ENCODE peak calls at places on chromosomes 1 and 21, in five cellular contexts. M is K562, E is WTC11, B is A549, O is GM12878. X is an unnamed sample.

GRCh38 chr1:15008783-15009709 is 144.5 kb upstream of the TMEM51 start:
- DNase-seq in M (no peak), E (no peak), O (no peak), B (no peak), X (no peak)

GRCh38 chr1:12477936-12478611 is 139.9 kb downstream of the DHRS3 start:
- DNase-seq in O (no peak), B (peak; percentile 49), M (peak; percentile 99), E (no peak), X (peak; percentile 99)

GRCh38 chr1:58976294-58976693 is 192.4 kb upstream of the JUN start:
- DNase-seq in E (no peak), B (no peak), M (no peak), O (no peak), X (no peak)

GRCh38 chr1:90761781-90762589 is 44.9 kb upstream of the BARHL2 start:
- DNase-seq in E (no peak), B (no peak), O (no peak), M (no peak), X (no peak)

GRCh38 chr1:174090476-174090875 is 68.3 kb upstream of the RC3H1 start:
- DNase-seq in O (no peak), E (no peak), B (no peak), M (no peak), X (no peak)

GRCh38 chr1:975896-976683 is 5.8 kb downstream of the PERM1 start:
- DNase-seq in E (peak; percentile 74), O (no peak), B (peak; percentile 80), M (peak; percentile 51), X (peak; percentile 39)

GRCh38 chr1:23814016-23814415 is 11.2 kb downstream of the HMGCL start:
- DNase-seq in E (no peak), O (no peak), B (no peak), M (no peak), X (no peak)

GRCh38 chr21:33640697-33641338 is 723 bp downstream of the CRYZL1 start:
- DNase-seq in B (no peak), E (no peak), M (peak; percentile 55), O (no peak), X (no peak)

GRCh38 chr1:195026792-195027191 is 1581.4 kb downstream of the KCNT2 start:
- DNase-seq in O (no peak), M (no peak), B (no peak), E (no peak), X (no peak)

GRCh38 chr1:5343256-5344020 is 648.8 kb downstream of the NPHP4 start:
- DNase-seq in M (no peak), E (no peak), B (no peak), O (no peak), X (no peak)

GRCh38 chr1:46036894-46037596 is 95.4 kb downstream of the PIK3R3 start:
- DNase-seq in M (peak; percentile 92), E (peak; percentile 92), O (peak; percentile 53), B (peak; percentile 65), X (peak; percentile 55)

GRCh38 chr21:15197696-15198095 is 132.9 kb upstream of the NRIP1 start:
- DNase-seq in E (no peak), M (no peak), B (no peak), O (no peak), X (no peak)

GRCh38 chr1:15224903-15225485 is 22.0 kb upstream of the FHAD1 start:
- DNase-seq in O (no peak), M (no peak), E (no peak), B (no peak), X (no peak)

GRCh38 chr21:38244885-38245869 is 11.6 kb upstream of the KCNJ15 start:
- DNase-seq in B (peak; percentile 8), M (no peak), O (peak; percentile 59), E (no peak), X (no peak)

GRCh38 chr1:10599194-10599861 is 124.6 kb downstream of the PEX14 start:
- DNase-seq in B (peak; percentile 63), O (no peak), M (no peak), E (no peak), X (peak; percentile 87)

GRCh38 chr1:160489513-160490261 is 33.4 kb downstream of the SLAMF6 start:
- DNase-seq in B (no peak), E (no peak), M (peak; percentile 9), O (no peak), X (no peak)

GRCh38 chr1:244319283-244320132 is 132.2 kb downstream of the ADSS2 start:
- DNase-seq in B (no peak), E (no peak), M (no peak), O (peak; percentile 84), X (no peak)

GRCh38 chr1:35660581-35661473 is 19.5 kb upstream of the PSMB2 start:
- DNase-seq in O (no peak), M (peak; percentile 65), B (no peak), E (peak; percentile 66), X (no peak)

GRCh38 chr1:210125143-210125542 is 107.5 kb upstream of the SERTAD4 start:
- DNase-seq in E (no peak), B (no peak), O (no peak), M (no peak), X (no peak)

GRCh38 chr1:230424440-230425251 is 1.5 kb downstream of the PGBD5 start:
- DNase-seq in O (no peak), B (no peak), E (peak; percentile 35), M (no peak), X (no peak)

GRCh38 chr1:33337994-33338494 is 17.1 kb upstream of the A3GALT2 start:
- DNase-seq in M (no peak), B (no peak), E (no peak), O (no peak), X (peak; percentile 52)

GRCh38 chr1:9270290-9270900 is 22.3 kb upstream of the SPSB1 start:
- DNase-seq in B (no peak), O (no peak), M (no peak), E (no peak), X (no peak)

GRCh38 chr21:41133896-41134522 is 34.0 kb upstream of the BACE2 start:
- DNase-seq in M (peak; percentile 49), B (peak; percentile 47), O (no peak), E (no peak), X (peak; percentile 49)

GRCh38 chr1:153349363-153350340 is 1.0 kb upstream of the PGLYRP4 start:
- DNase-seq in B (no peak), E (no peak), M (no peak), O (no peak), X (no peak)

GRCh38 chr1:6260433-6260934 is 414 bp downstream of the GPR153 start:
- DNase-seq in O (no peak), E (no peak), B (no peak), M (peak; percentile 60), X (no peak)

GRCh38 chr1:204935155-204935554 is 64.5 kb downstream of the NFASC start:
- DNase-seq in E (no peak), O (no peak), B (no peak), M (no peak), X (no peak)

DNA sequence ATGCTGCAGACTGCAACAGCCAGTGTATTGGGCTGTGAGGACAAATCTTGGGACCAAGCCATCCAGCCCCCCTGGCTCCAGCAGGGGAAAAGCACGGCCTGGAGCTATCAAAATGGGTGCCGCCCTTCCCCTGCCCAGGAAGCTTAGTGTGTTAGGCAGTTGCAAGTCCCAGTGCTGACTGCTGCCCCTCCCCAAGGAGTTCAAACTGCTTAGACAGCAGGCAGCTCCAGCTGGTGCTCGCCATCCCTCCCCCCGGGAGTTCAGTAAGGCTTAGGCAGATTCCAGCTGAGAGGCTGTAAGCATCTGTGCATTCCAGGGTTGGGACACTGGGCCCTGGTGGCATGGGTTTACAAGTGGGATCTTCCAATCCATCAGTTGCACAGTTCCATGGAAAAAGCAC is 579.6 kb upstream of the NR5A2 start:
- DNase-seq in O (no peak), B (no peak), E (no peak), M (no peak), X (no peak)
- TF ChIP-seq ESRRA in O (no peak), B (no peak), E (no peak), M (no peak), X (no peak)

GRCh38 chr1:20290624-20291597 is at the start of gene VWA5B1:
- DNase-seq in M (peak; percentile 43), B (no peak), E (peak; percentile 76), O (no peak), X (no peak)
- TF ChIP-seq ESRRA in M (no peak), B (no peak), E (no peak), O (no peak), X (no peak)

GRCh38 chr1:94773931-94774422 is 46.2 kb upstream of the SLC44A3 start:
- DNase-seq in B (peak; percentile 7), M (no peak), E (no peak), O (no peak), X (peak; percentile 20)
- TF ChIP-seq ESRRA in B (no peak), M (no peak), E (no peak), O (no peak), X (no peak)

GRCh38 chr1:38026592-38027200 is 14.2 kb downstream of the UTP11 start:
- DNase-seq in B (peak; percentile 56), M (peak; percentile 65), O (no peak), E (peak; percentile 74), X (no peak)

GRCh38 chr1:38027201-38028104 is 14.9 kb downstream of the UTP11 start:
- DNase-seq in O (no peak), E (no peak), B (no peak), M (no peak), X (no peak)

GRCh38 chr1:38028671-38029070 is 16.1 kb downstream of the UTP11 start:
- DNase-seq in O (no peak), B (no peak), E (no peak), M (no peak), X (no peak)

GRCh38 chr1:38029081-38029681 is 16.6 kb downstream of the UTP11 start:
- DNase-seq in E (peak; percentile 77), B (no peak), M (peak; percentile 57), O (no peak), X (no peak)

GRCh38 chr1:38028105-38028591 is 15.6 kb downstream of the UTP11 start:
- DNase-seq in B (no peak), O (peak; percentile 95), E (no peak), M (no peak), X (no peak)
- TF ChIP-seq ESRRA in B (no peak), O (no peak), E (no peak), M (no peak), X (no peak)

GRCh38 chr1:95408506-95409136 is 174.6 kb downstream of the RWDD3 start:
- DNase-seq in M (no peak), E (no peak), O (no peak), B (no peak), X (no peak)
- TF ChIP-seq ESRRA in M (no peak), E (no peak), O (no peak), B (no peak), X (no peak)

DNA sequence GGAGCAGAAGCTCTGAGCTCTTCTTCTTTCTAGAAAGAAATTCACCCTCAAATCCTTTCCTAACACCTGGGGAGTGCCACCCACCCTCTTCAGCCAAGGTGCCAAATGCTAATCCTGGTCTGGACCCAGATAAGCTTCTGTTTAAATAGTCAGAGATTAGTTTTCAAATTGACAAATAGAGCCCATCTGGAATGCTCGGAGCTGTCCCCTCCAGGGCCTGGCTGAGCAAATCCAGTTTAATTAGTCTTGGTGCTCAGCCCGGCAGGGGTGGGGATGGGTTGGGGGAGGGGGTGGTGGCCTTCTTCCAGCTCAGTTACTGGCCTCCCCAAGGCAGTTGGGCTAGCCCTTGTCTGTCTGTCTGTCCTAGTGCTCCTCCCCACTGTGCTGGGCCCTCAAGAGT is 269.5 kb downstream of the GRIK3 start:
- DNase-seq in E (no peak), O (no peak), B (no peak), M (no peak), X (no peak)
- TF ChIP-seq ESRRA in E (no peak), O (no peak), B (no peak), M (no peak), X (no peak)